ENCODE peak calls at places on chromosomes 4 and X, in seven cellular contexts. W is H7; Y is activated CD8-positive, alpha-beta memory T cell treated with anti-CD3 and anti-CD28 coated beads, Interleukin-2, amount 50 U/mL, for 4 hours; T is Daoy; J is GM06990; Q is nucleus accumbens; G is aorta. S is an unnamed sample.

GRCh38 chr4:184960505-184960971 is 57.8 kb upstream of the HELT start:
- DNase-seq in G (no peak), W (no peak), J (no peak), T (no peak), Y (no peak), Q (no peak), S (no peak)

GRCh38 chrX:39981946-39982345 is 115.8 kb downstream of the BCOR start:
- DNase-seq in J (no peak), Y (no peak), Q (no peak), W (no peak), T (no peak), G (no peak), S (no peak)

GRCh38 chr4:8081621-8082516 is 76.7 kb downstream of the ABLIM2 start:
- DNase-seq in Q (no peak), W (no peak), J (no peak), G (no peak), Y (no peak), T (no peak), S (no peak)

GRCh38 chr4:15262396-15262795 is 165.4 kb upstream of the C1QTNF7 start:
- DNase-seq in W (no peak), Y (no peak), G (no peak), T (no peak), Q (no peak), J (no peak), S (peak)

GRCh38 chrX:21758488-21758887 is 572 bp upstream of the SMPX start:
- DNase-seq in T (no peak), Q (no peak), J (no peak), Y (no peak), W (no peak), G (no peak), S (no peak)

GRCh38 chr4:6272863-6273660 is 3.4 kb downstream of the WFS1 start:
- DNase-seq in Q (no peak), Y (no peak), W (no peak), T (peak), J (no peak), G (no peak), S (peak)

GRCh38 chr4:7157666-7158065 is 34.7 kb upstream of the SORCS2 start:
- DNase-seq in J (no peak), Q (no peak), Y (no peak), G (no peak), T (no peak), W (peak), S (no peak)

GRCh38 chrX:9942086-9942485 is 25.1 kb upstream of the CLDN34 start:
- DNase-seq in W (no peak), J (peak), Y (peak), T (no peak), Q (no peak), G (no peak), S (no peak)

GRCh38 chr4:100509386-100509785 is 8.4 kb downstream of the EMCN start:
- DNase-seq in G (no peak), J (no peak), Q (no peak), W (no peak), T (no peak), Y (no peak), S (no peak)

GRCh38 chr4:86033171-86033570 is 326.7 kb downstream of the MAPK10 start:
- DNase-seq in J (no peak), W (no peak), Y (no peak), G (peak), T (peak), Q (no peak), S (peak)

GRCh38 chr4:26860922-26861433 is 337 bp downstream of the STIM2 start:
- DNase-seq in J (peak), Q (no peak), T (peak), G (peak), Y (peak), W (peak), S (peak)

GRCh38 chr4:47863486-47863885 is 25.6 kb upstream of the CORIN start:
- DNase-seq in T (no peak), G (no peak), J (no peak), Y (no peak), W (no peak), Q (no peak), S (no peak)

GRCh38 chrX:71103110-71103983 is 3.2 kb downstream of the CXorf65 start:
- DNase-seq in Y (peak), J (peak), G (no peak), T (no peak), W (peak), Q (no peak), S (no peak)

GRCh38 chrX:68665502-68665901 is 18.0 kb downstream of the STARD8 start:
- DNase-seq in G (peak), Y (no peak), T (no peak), Q (no peak), W (peak), J (no peak), S (no peak)

GRCh38 chrX:55715847-55716246 is 1.7 kb upstream of the RRAGB start:
- DNase-seq in G (no peak), J (peak), W (peak), T (no peak), Y (no peak), Q (no peak), S (no peak)

GRCh38 chr4:31104596-31104995 is 384.4 kb downstream of the PCDH7 start:
- DNase-seq in J (no peak), T (no peak), Y (no peak), G (no peak), Q (no peak), W (no peak), S (no peak)

GRCh38 chr4:186723207-186724047 is at the start of gene FAT1:
- DNase-seq in Q (no peak), W (peak), G (peak), J (no peak), T (peak), Y (no peak), S (peak)

GRCh38 chr4:151443247-151443646 is 34.3 kb downstream of the FHIP1A start:
- DNase-seq in J (no peak), Q (no peak), T (no peak), G (no peak), Y (no peak), W (no peak), S (no peak)

GRCh38 chr4:103168993-103169392 is 29.1 kb downstream of the CENPE start:
- DNase-seq in Q (no peak), T (no peak), Y (no peak), W (no peak), J (no peak), G (no peak), S (no peak)

GRCh38 chrX:56733459-56734046 is 4.5 kb downstream of the NBDY start:
- DNase-seq in J (no peak), Y (peak), W (peak), Q (no peak), G (no peak), T (peak), S (peak)

GRCh38 chr4:836003-836511 is 10.1 kb upstream of the CPLX1 start:
- DNase-seq in G (peak), J (no peak), W (peak), Y (no peak), T (no peak), Q (no peak), S (no peak)

GRCh38 chr4:73258668-73259551 is at the start of gene ANKRD17:
- DNase-seq in W (peak), G (peak), Q (peak), J (peak), Y (peak), T (peak), S (peak)

GRCh38 chrX:108347800-108348199 is 90.4 kb downstream of the COL4A6 start:
- DNase-seq in J (no peak), G (no peak), T (no peak), W (peak), Y (no peak), Q (no peak), S (no peak)

GRCh38 chrX:25858273-25858880 is 279.8 kb upstream of the MAGEB18 start:
- DNase-seq in Y (no peak), G (no peak), J (no peak), Q (no peak), T (no peak), W (no peak), S (no peak)